ENCODE peak calls at places on chromosome 11, in seven cellular contexts. One of them, this sample, is unnamed.

GRCh38 chr11:134086376-134086775 is 17.5 kb downstream of the JAM3 start:
- DNase-seq in body of pancreas: no peak
- DNase-seq in fibroblast of pulmonary artery: no peak
- DNase-seq in colonic mucosa: no peak
- DNase-seq in Calu3: no peak
- DNase-seq in fibroblast of lung: no peak
- DNase-seq in pulmonary artery endothelial cell: no peak
- DNase-seq in this sample: no peak

GRCh38 chr11:34250732-34251639 is 106.8 kb downstream of the ABTB2 start:
- DNase-seq in body of pancreas: no peak
- DNase-seq in fibroblast of pulmonary artery: peak
- DNase-seq in colonic mucosa: peak
- DNase-seq in Calu3: peak
- DNase-seq in fibroblast of lung: peak
- DNase-seq in pulmonary artery endothelial cell: no peak
- DNase-seq in this sample: peak

GRCh38 chr11:116255234-116255953 is 517.4 kb downstream of the BUD13 start:
- DNase-seq in body of pancreas: no peak
- DNase-seq in fibroblast of pulmonary artery: no peak
- DNase-seq in colonic mucosa: no peak
- DNase-seq in Calu3: no peak
- DNase-seq in fibroblast of lung: no peak
- DNase-seq in pulmonary artery endothelial cell: no peak
- DNase-seq in this sample: no peak

GRCh38 chr11:131052367-131052766 is 136.1 kb upstream of the SNX19 start:
- DNase-seq in body of pancreas: no peak
- DNase-seq in fibroblast of pulmonary artery: no peak
- DNase-seq in colonic mucosa: no peak
- DNase-seq in Calu3: no peak
- DNase-seq in fibroblast of lung: no peak
- DNase-seq in pulmonary artery endothelial cell: no peak
- DNase-seq in this sample: no peak

GRCh38 chr11:60918251-60918940 is 4.4 kb downstream of the TMEM109 start:
- DNase-seq in body of pancreas: no peak
- DNase-seq in fibroblast of pulmonary artery: no peak
- DNase-seq in colonic mucosa: no peak
- DNase-seq in Calu3: no peak
- DNase-seq in fibroblast of lung: no peak
- DNase-seq in pulmonary artery endothelial cell: no peak
- DNase-seq in this sample: no peak

GRCh38 chr11:13101836-13102574 is 92.9 kb downstream of the RASSF10 start:
- DNase-seq in body of pancreas: no peak
- DNase-seq in fibroblast of pulmonary artery: no peak
- DNase-seq in colonic mucosa: no peak
- DNase-seq in Calu3: no peak
- DNase-seq in fibroblast of lung: no peak
- DNase-seq in pulmonary artery endothelial cell: no peak
- DNase-seq in this sample: no peak

GRCh38 chr11:7437706-7438105 is 47.6 kb upstream of the OLFML1 start:
- DNase-seq in body of pancreas: no peak
- DNase-seq in fibroblast of pulmonary artery: no peak
- DNase-seq in colonic mucosa: no peak
- DNase-seq in Calu3: no peak
- DNase-seq in fibroblast of lung: peak
- DNase-seq in pulmonary artery endothelial cell: no peak
- DNase-seq in this sample: no peak

GRCh38 chr11:57480409-57481137 is 20.2 kb downstream of the RTN4RL2 start:
- DNase-seq in body of pancreas: peak
- DNase-seq in fibroblast of pulmonary artery: peak
- DNase-seq in colonic mucosa: peak
- DNase-seq in Calu3: peak
- DNase-seq in fibroblast of lung: no peak
- DNase-seq in pulmonary artery endothelial cell: no peak
- DNase-seq in this sample: peak

GRCh38 chr11:134178275-134178674 is 45.5 kb downstream of the NCAPD3 start:
- DNase-seq in body of pancreas: no peak
- DNase-seq in fibroblast of pulmonary artery: no peak
- DNase-seq in colonic mucosa: no peak
- DNase-seq in Calu3: no peak
- DNase-seq in fibroblast of lung: no peak
- DNase-seq in pulmonary artery endothelial cell: no peak
- DNase-seq in this sample: no peak

GRCh38 chr11:123063396-123064267 is 1.7 kb upstream of the HSPA8 start:
- DNase-seq in body of pancreas: peak
- DNase-seq in fibroblast of pulmonary artery: peak
- DNase-seq in colonic mucosa: peak
- DNase-seq in Calu3: peak
- DNase-seq in fibroblast of lung: peak
- DNase-seq in pulmonary artery endothelial cell: no peak
- DNase-seq in this sample: no peak

GRCh38 chr11:31798057-31799035 is 12.8 kb downstream of the PAX6 start:
- DNase-seq in body of pancreas: no peak
- DNase-seq in fibroblast of pulmonary artery: no peak
- DNase-seq in colonic mucosa: no peak
- DNase-seq in Calu3: no peak
- DNase-seq in fibroblast of lung: no peak
- DNase-seq in pulmonary artery endothelial cell: no peak
- DNase-seq in this sample: no peak

GRCh38 chr11:115769891-115770290 is 265.7 kb upstream of the CADM1 start:
- DNase-seq in body of pancreas: no peak
- DNase-seq in fibroblast of pulmonary artery: no peak
- DNase-seq in colonic mucosa: no peak
- DNase-seq in Calu3: no peak
- DNase-seq in fibroblast of lung: no peak
- DNase-seq in pulmonary artery endothelial cell: no peak
- DNase-seq in this sample: no peak

This sample was measured in effector CD8-positive, alpha-beta T cell.